ENCODE peak calls at places on chromosomes 3 and 15, in four cellular contexts. One of them, this sample, is unnamed.

GRCh38 chr3:42660131-42660715 is 6.7 kb downstream of the ZBTB47 start:
- DNase-seq in HEK293T: no peak
- DNase-seq in GM19239: no peak
- DNase-seq in hippocampal formation: no peak
- DNase-seq in this sample: no peak

GRCh38 chr15:63501256-63502089 is 2.9 kb upstream of the USP3 start:
- DNase-seq in HEK293T: peak
- DNase-seq in GM19239: no peak
- DNase-seq in hippocampal formation: no peak
- DNase-seq in this sample: peak

GRCh38 chr3:15682766-15683165 is 81.2 kb downstream of the BTD start:
- DNase-seq in HEK293T: no peak
- DNase-seq in GM19239: no peak
- DNase-seq in hippocampal formation: peak
- DNase-seq in this sample: no peak

GRCh38 chr3:169623971-169624370 is 39.5 kb downstream of the MECOM start:
- DNase-seq in HEK293T: no peak
- DNase-seq in GM19239: no peak
- DNase-seq in hippocampal formation: no peak
- DNase-seq in this sample: no peak

GRCh38 chr3:38834110-38834509 is 18.1 kb upstream of the SCN10A start:
- DNase-seq in HEK293T: peak
- DNase-seq in GM19239: no peak
- DNase-seq in hippocampal formation: no peak
- DNase-seq in this sample: no peak

GRCh38 chr3:127064391-127065137 is 81.6 kb downstream of the PLXNA1 start:
- DNase-seq in HEK293T: no peak
- DNase-seq in GM19239: no peak
- DNase-seq in hippocampal formation: no peak
- DNase-seq in this sample: no peak

GRCh38 chr3:55668359-55668758 is 181.3 kb upstream of the WNT5A start:
- DNase-seq in HEK293T: no peak
- DNase-seq in GM19239: no peak
- DNase-seq in hippocampal formation: no peak
- DNase-seq in this sample: no peak

GRCh38 chr15:41230345-41230649 is 260 bp downstream of the EXD1 start:
- DNase-seq in HEK293T: no peak
- DNase-seq in GM19239: no peak
- DNase-seq in hippocampal formation: no peak
- DNase-seq in this sample: no peak

GRCh38 chr3:188542196-188542595 is 388.2 kb downstream of the LPP start:
- DNase-seq in HEK293T: no peak
- DNase-seq in GM19239: no peak
- DNase-seq in hippocampal formation: no peak
- DNase-seq in this sample: no peak

GRCh38 chr3:16177962-16178627 is 3.6 kb downstream of the GALNT15 start:
- DNase-seq in HEK293T: peak
- DNase-seq in GM19239: peak
- DNase-seq in hippocampal formation: no peak
- DNase-seq in this sample: no peak

GRCh38 chr15:80856809-80857377 is 77.7 kb downstream of the CEMIP start:
- DNase-seq in HEK293T: no peak
- DNase-seq in GM19239: no peak
- DNase-seq in hippocampal formation: no peak
- DNase-seq in this sample: no peak

GRCh38 chr3:5213574-5213966 is 26.1 kb downstream of the EDEM1 start:
- DNase-seq in HEK293T: no peak
- DNase-seq in GM19239: no peak
- DNase-seq in hippocampal formation: no peak
- DNase-seq in this sample: no peak

GRCh38 chr15:57554063-57554820 is 37.5 kb upstream of the MYZAP start:
- DNase-seq in HEK293T: no peak
- DNase-seq in GM19239: no peak
- DNase-seq in hippocampal formation: no peak
- DNase-seq in this sample: peak

GRCh38 chr3:67090472-67090871 is 92.4 kb downstream of the KBTBD8 start:
- DNase-seq in HEK293T: no peak
- DNase-seq in GM19239: no peak
- DNase-seq in hippocampal formation: no peak
- DNase-seq in this sample: no peak

GRCh38 chr3:133893683-133894333 is 1.9 kb downstream of the RAB6B start:
- DNase-seq in HEK293T: no peak
- DNase-seq in GM19239: no peak
- DNase-seq in hippocampal formation: no peak
- DNase-seq in this sample: no peak

GRCh38 chr3:58251653-58252052 is 14.1 kb downstream of the ABHD6 start:
- DNase-seq in HEK293T: no peak
- DNase-seq in GM19239: no peak
- DNase-seq in hippocampal formation: no peak
- DNase-seq in this sample: no peak

GRCh38 chr3:126542340-126543241 is 16.1 kb downstream of the C3orf22 start:
- DNase-seq in HEK293T: no peak
- DNase-seq in GM19239: no peak
- DNase-seq in hippocampal formation: no peak
- DNase-seq in this sample: no peak

GRCh38 chr3:5136619-5137429 is 14.7 kb downstream of the ARL8B start:
- DNase-seq in HEK293T: peak
- DNase-seq in GM19239: peak
- DNase-seq in hippocampal formation: peak
- DNase-seq in this sample: no peak

GRCh38 chr15:80059786-80060489 is 462 bp downstream of the ZFAND6 start:
- DNase-seq in HEK293T: peak
- DNase-seq in GM19239: peak
- DNase-seq in hippocampal formation: no peak
- DNase-seq in this sample: no peak

GRCh38 chr3:41679412-41679811 is 282.5 kb downstream of the ULK4 start:
- DNase-seq in HEK293T: no peak
- DNase-seq in GM19239: no peak
- DNase-seq in hippocampal formation: no peak
- DNase-seq in this sample: no peak

GRCh38 chr3:30546934-30547333 is 59.5 kb upstream of the TGFBR2 start:
- DNase-seq in HEK293T: no peak
- DNase-seq in GM19239: no peak
- DNase-seq in hippocampal formation: no peak
- DNase-seq in this sample: no peak

GRCh38 chr15:98799991-98800390 is 151.7 kb downstream of the IGF1R start:
- DNase-seq in HEK293T: no peak
- DNase-seq in GM19239: no peak
- DNase-seq in hippocampal formation: no peak
- DNase-seq in this sample: no peak

GRCh38 chr3:12409625-12410596 is 74.4 kb upstream of the TSEN2 start:
- DNase-seq in HEK293T: no peak
- DNase-seq in GM19239: no peak
- DNase-seq in hippocampal formation: no peak
- DNase-seq in this sample: no peak

GRCh38 chr3:102037209-102037608 is 187.9 kb downstream of the NFKBIZ start:
- DNase-seq in HEK293T: no peak
- DNase-seq in GM19239: no peak
- DNase-seq in hippocampal formation: no peak
- DNase-seq in this sample: no peak

GRCh38 chr15:88894819-88895767 is at the start of gene HAPLN3:
- DNase-seq in HEK293T: peak
- DNase-seq in GM19239: peak
- DNase-seq in hippocampal formation: no peak
- DNase-seq in this sample: no peak

GRCh38 chr3:135641771-135642170 is 323.8 kb upstream of the PPP2R3A start:
- DNase-seq in HEK293T: no peak
- DNase-seq in GM19239: no peak
- DNase-seq in hippocampal formation: no peak
- DNase-seq in this sample: no peak

GRCh38 chr3:184899953-184900595 is 88.1 kb downstream of the VPS8 start:
- DNase-seq in HEK293T: no peak
- DNase-seq in GM19239: no peak
- DNase-seq in hippocampal formation: no peak
- DNase-seq in this sample: no peak

GRCh38 chr15:68614621-68615035 is 35.8 kb downstream of the CORO2B start:
- DNase-seq in HEK293T: no peak
- DNase-seq in GM19239: no peak
- DNase-seq in hippocampal formation: peak
- DNase-seq in this sample: peak

GRCh38 chr3:184796551-184796950 is 15.4 kb upstream of the VPS8 start:
- DNase-seq in HEK293T: no peak
- DNase-seq in GM19239: no peak
- DNase-seq in hippocampal formation: no peak
- DNase-seq in this sample: no peak

This sample was measured in caudate nucleus.